ENCODE peak calls at places on chromosomes 4 and X, in ten cellular contexts. G is A549, M is breast epithelium, K is Peyer's patch, F is lower leg skin, L is adrenal gland, Z is tibial nerve, J is right lobe of liver, H is heart left ventricle, B is IMR-90. S is an unnamed sample.
A peak's percentile ranks its signal among the peaks of the same experiment; 100 is the strongest.

GRCh38 chr4:101910786-101911373 is 120.3 kb downstream of the BANK1 start:
- DNase-seq in H (no peak), F (no peak), Z (no peak), M (no peak), J (no peak), G (no peak), L (no peak), K (no peak), B (no peak), S (no peak)

GRCh38 chr4:19329077-19329476 is 922.6 kb upstream of the SLIT2 start:
- DNase-seq in J (no peak), B (no peak), K (no peak), M (no peak), Z (no peak), F (no peak), H (no peak), G (no peak), L (no peak), S (no peak)

GRCh38 chrX:102767287-102767686 is 46.7 kb downstream of the GPRASP3 start:
- DNase-seq in G (no peak), J (no peak), Z (no peak), L (no peak), K (no peak), B (no peak), M (no peak), F (no peak), H (no peak), S (no peak)

GRCh38 chr4:87354168-87355102 is 31.8 kb upstream of the HSD17B13 start:
- DNase-seq in F (no peak), H (no peak), B (peak; percentile 42), L (peak; percentile 33), J (no peak), G (no peak), M (no peak), Z (no peak), K (no peak), S (no peak)

GRCh38 chrX:32572644-32573043 is 638.7 kb downstream of the DMD start:
- DNase-seq in H (no peak), K (no peak), J (no peak), L (no peak), M (no peak), B (peak; percentile 60), G (no peak), F (no peak), Z (no peak), S (no peak)

GRCh38 chrX:78652971-78653822 is 5.9 kb downstream of the RTL3 start:
- DNase-seq in J (no peak), M (no peak), K (no peak), Z (no peak), F (no peak), G (peak; percentile 48), H (no peak), L (no peak), B (peak; percentile 85), S (no peak)

GRCh38 chrX:44733931-44734330 is 109.9 kb upstream of the DUSP21 start:
- DNase-seq in K (no peak), H (no peak), L (no peak), G (no peak), M (no peak), J (no peak), Z (no peak), B (peak; percentile 4), F (no peak), S (no peak)

GRCh38 chr4:1265351-1265750 is 16.4 kb upstream of the CTBP1 start:
- DNase-seq in G (no peak), M (no peak), Z (no peak), F (peak; percentile 61), J (no peak), B (no peak), L (no peak), K (no peak), H (no peak), S (no peak)

GRCh38 chrX:10047631-10048030 is 80.5 kb downstream of the CLDN34 start:
- DNase-seq in G (no peak), B (no peak), M (no peak), J (no peak), Z (no peak), L (no peak), H (no peak), K (no peak), F (peak; percentile 71), S (no peak)

GRCh38 chrX:100990139-100990538 is 20.6 kb downstream of the ARL13A start:
- DNase-seq in G (no peak), Z (no peak), K (no peak), L (no peak), H (no peak), M (no peak), F (no peak), J (no peak), B (no peak), S (no peak)

GRCh38 chr4:89142691-89143669 is 31.6 kb downstream of the TIGD2 start:
- DNase-seq in F (no peak), Z (no peak), M (no peak), J (no peak), G (no peak), K (no peak), B (no peak), H (no peak), L (no peak), S (no peak)

GRCh38 chr4:173288296-173288695 is 45.9 kb downstream of the HMGB2 start:
- DNase-seq in H (peak; percentile 65), F (no peak), B (peak; percentile 57), K (peak; percentile 86), Z (peak; percentile 41), M (no peak), L (peak; percentile 66), J (peak; percentile 55), G (peak; percentile 65), S (peak; percentile 70)

DNA sequence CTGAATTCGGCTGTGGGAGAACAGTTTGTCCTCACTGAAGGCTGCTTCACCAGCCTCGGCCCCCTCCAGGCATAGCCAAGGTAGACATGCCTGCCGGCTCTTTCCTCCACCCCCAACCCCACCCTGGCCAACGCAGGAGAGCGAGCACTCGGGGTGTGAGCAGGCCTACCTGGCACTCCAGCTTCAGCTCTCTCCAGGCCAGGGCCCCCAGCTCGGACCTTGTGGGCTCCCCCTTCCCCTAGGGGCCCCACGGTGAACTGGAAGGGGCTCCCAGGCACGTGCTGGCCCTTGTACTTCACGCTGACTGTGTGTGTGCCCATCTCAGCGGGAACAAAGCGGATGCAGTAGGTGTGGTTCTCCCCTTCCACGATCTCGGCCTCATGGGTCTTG is 22.4 kb downstream of the FLNA start:
- DNase-seq in J (no peak), M (no peak), B (no peak), Z (no peak), G (no peak), K (no peak), L (no peak), F (no peak), H (no peak), S (peak; percentile 7)
- TF ChIP-seq POLR2A in J (no peak), M (no peak), B (no peak), Z (no peak), G (no peak), K (no peak), L (no peak), F (no peak), H (no peak), S (no peak)

GRCh38 chr4:4880492-4880891 is 21.0 kb downstream of the MSX1 start:
- DNase-seq in M (no peak), H (no peak), G (no peak), Z (no peak), K (no peak), J (no peak), F (no peak), L (no peak), B (no peak), S (no peak)
- TF ChIP-seq CTCF in M (no peak), H (no peak), G (peak; percentile 38), Z (no peak), K (no peak), J (peak; percentile 48), F (no peak), L (peak; percentile 19), B (peak; percentile 52), S (no peak)

GRCh38 chrX:154372612-154373022 is 1.8 kb downstream of the FLNA start:
- DNase-seq in B (peak; percentile 65), Z (no peak), G (peak; percentile 76), M (no peak), K (no peak), H (no peak), J (no peak), L (no peak), F (no peak), S (no peak)

GRCh38 chrX:154375156-154375504 is 696 bp upstream of the FLNA start:
- DNase-seq in H (no peak), K (no peak), Z (no peak), J (no peak), B (no peak), L (no peak), G (no peak), M (no peak), F (no peak), S (no peak)

GRCh38 chrX:154371771-154372300 is 2.6 kb downstream of the FLNA start:
- DNase-seq in L (no peak), B (no peak), F (no peak), J (no peak), K (no peak), M (no peak), H (no peak), G (no peak), Z (no peak), S (no peak)

GRCh38 chrX:154374361-154375155 is at the start of gene FLNA:
- DNase-seq in J (peak; percentile 59), Z (no peak), L (no peak), G (no peak), B (no peak), K (peak; percentile 70), M (no peak), H (no peak), F (no peak), S (peak; percentile 58)

DNA sequence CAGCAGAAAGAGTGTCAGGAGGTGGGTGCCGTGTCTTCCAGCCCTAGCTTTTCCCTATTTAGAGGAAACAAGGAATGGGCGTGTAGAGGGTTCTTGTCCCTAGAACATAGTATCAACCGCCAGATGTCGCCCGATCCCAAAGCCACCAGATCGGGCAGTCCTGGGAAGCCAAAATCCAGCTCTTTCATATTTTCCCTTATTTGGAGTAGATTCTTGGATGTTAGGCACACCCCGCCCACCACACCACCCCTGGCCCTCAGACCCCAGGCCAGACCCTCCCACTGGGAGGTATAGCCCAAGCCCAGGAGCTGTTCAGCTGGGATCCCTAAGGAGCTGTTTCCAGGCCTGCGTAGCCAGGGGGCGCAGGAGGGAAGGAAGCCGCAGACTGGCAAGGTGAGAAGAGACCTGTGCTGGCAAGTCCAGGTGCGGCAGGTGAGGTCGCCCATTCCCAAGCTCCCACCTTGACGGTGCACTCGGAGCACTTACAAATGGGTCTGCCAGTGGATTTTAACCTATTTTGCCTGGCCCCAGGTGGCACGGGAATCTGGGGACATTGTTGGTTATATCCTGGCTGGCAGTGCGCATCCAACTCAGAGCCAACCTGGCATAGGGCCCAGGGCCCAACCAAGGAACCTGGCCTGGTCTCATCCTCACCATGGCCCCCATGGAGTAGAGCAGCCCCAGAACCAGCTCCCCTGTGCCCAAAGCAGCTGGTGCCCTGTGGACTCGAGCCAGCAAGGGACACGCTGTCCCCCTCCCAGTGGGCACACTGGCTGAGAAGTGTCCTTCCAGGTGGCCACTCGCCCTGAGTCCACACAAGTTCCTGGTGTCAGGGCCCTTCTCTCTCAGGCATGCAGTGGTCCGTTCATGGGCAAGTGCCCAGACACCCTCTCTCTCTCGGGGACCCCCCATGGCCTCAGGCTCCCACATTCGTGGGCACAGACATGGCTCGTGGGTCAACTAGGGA is 811 bp downstream of the FLNA start:
- DNase-seq in G (peak; percentile 88), F (no peak), Z (peak; percentile 53), J (peak; percentile 61), L (peak; percentile 59), B (peak; percentile 83), M (peak; percentile 74), K (peak; percentile 78), H (peak; percentile 69), S (peak; percentile 73)
- TF ChIP-seq POLR2A in G (peak; percentile 6), F (no peak), Z (no peak), J (no peak), L (no peak), B (no peak), M (no peak), K (no peak), H (no peak), S (no peak)

GRCh38 chr4:116668190-116668589 is 417.2 kb downstream of the TRAM1L1 start:
- DNase-seq in Z (no peak), M (no peak), K (no peak), J (no peak), B (no peak), F (no peak), G (no peak), H (no peak), L (no peak), S (no peak)
- TF ChIP-seq CTCF in Z (no peak), M (no peak), K (no peak), J (no peak), B (no peak), F (no peak), G (no peak), H (no peak), L (no peak), S (no peak)